ENCODE peak calls at places on chromosome 2, in six cellular contexts. U is GM12891, Z is K562, V is H1, H is GM12878, X is HepG2. P is an unnamed sample.
A peak's percentile ranks its signal among the peaks of the same experiment; 100 is the strongest.

GRCh38 chr2:162677476-162677875 is 161.1 kb downstream of the KCNH7 start:
- DNase-seq in Z (no peak), X (no peak), V (no peak), H (no peak), U (no peak), P (no peak)

GRCh38 chr2:101349893-101350662 is 37.2 kb downstream of the CREG2 start:
- DNase-seq in U (no peak), H (no peak), Z (no peak), X (peak; percentile 50), V (no peak), P (no peak)

GRCh38 chr2:10517351-10518043 is 69.4 kb upstream of the ODC1 start:
- DNase-seq in X (no peak), Z (no peak), V (no peak), H (no peak), U (no peak), P (no peak)

GRCh38 chr2:41879367-41879871 is 168.4 kb upstream of the PKDCC start:
- DNase-seq in Z (no peak), U (no peak), H (no peak), V (no peak), X (peak; percentile 16), P (no peak)

GRCh38 chr2:6771539-6772365 is 94.0 kb downstream of the CMPK2 start:
- DNase-seq in H (no peak), X (no peak), V (no peak), Z (no peak), U (no peak), P (no peak)

GRCh38 chr2:1234731-1235308 is 178.4 kb upstream of the TPO start:
- DNase-seq in H (no peak), Z (no peak), U (no peak), V (no peak), X (no peak), P (no peak)

GRCh38 chr2:112150447-112150846 is 12.3 kb downstream of the FBLN7 start:
- DNase-seq in H (no peak), Z (no peak), V (no peak), U (no peak), X (no peak), P (no peak)

GRCh38 chr2:74081030-74081429 is 66.7 kb downstream of the BOLA3 start:
- DNase-seq in U (no peak), Z (no peak), H (no peak), V (no peak), X (no peak), P (no peak)

GRCh38 chr2:235614900-235615712 is 121.3 kb downstream of the AGAP1 start:
- DNase-seq in H (no peak), U (no peak), X (peak; percentile 53), Z (no peak), V (no peak), P (no peak)

GRCh38 chr2:219737270-219737691 is 109.9 kb downstream of the SLC4A3 start:
- DNase-seq in H (no peak), U (no peak), V (no peak), X (no peak), Z (no peak), P (no peak)

GRCh38 chr2:233404227-233404626 is 49.9 kb downstream of the DGKD start:
- DNase-seq in H (no peak), U (no peak), X (peak; percentile 48), Z (peak; percentile 36), V (no peak), P (no peak)

GRCh38 chr2:118431188-118431562 is 342.9 kb downstream of the INSIG2 start:
- DNase-seq in Z (no peak), H (no peak), X (no peak), U (no peak), V (no peak), P (no peak)

GRCh38 chr2:112493858-112494648 is 12.1 kb downstream of the TTL start:
- DNase-seq in V (no peak), Z (peak; percentile 37), U (no peak), X (peak; percentile 29), H (no peak), P (no peak)

GRCh38 chr2:118521272-118521671 is 326.2 kb downstream of the EN1 start:
- DNase-seq in U (no peak), Z (no peak), X (no peak), V (no peak), H (no peak), P (no peak)

GRCh38 chr2:109321570-109321969 is 192.6 kb downstream of the SH3RF3 start:
- DNase-seq in Z (no peak), H (no peak), U (no peak), X (no peak), V (no peak), P (no peak)

GRCh38 chr2:1910562-1911256 is 166.4 kb upstream of the PXDN start:
- DNase-seq in H (no peak), Z (no peak), U (no peak), X (no peak), V (no peak), P (no peak)

GRCh38 chr2:109349555-109350430 is 220.8 kb downstream of the SH3RF3 start:
- DNase-seq in H (no peak), Z (no peak), X (no peak), V (no peak), U (no peak), P (no peak)

GRCh38 chr2:234433201-234433600 is 63.7 kb downstream of the ARL4C start:
- DNase-seq in H (no peak), Z (no peak), U (no peak), V (no peak), X (no peak), P (no peak)

GRCh38 chr2:105278654-105279053 is 37.1 kb downstream of the GPR45 start:
- DNase-seq in V (no peak), U (no peak), X (no peak), Z (no peak), H (no peak), P (no peak)

GRCh38 chr2:134367915-134368911 is 114.3 kb downstream of the MGAT5 start:
- DNase-seq in H (no peak), V (no peak), U (no peak), Z (no peak), X (peak; percentile 69), P (no peak)

GRCh38 chr2:145012214-145012670 is 492.3 kb upstream of the ZEB2 start:
- DNase-seq in U (no peak), V (no peak), X (no peak), Z (no peak), H (no peak), P (no peak)

DNA sequence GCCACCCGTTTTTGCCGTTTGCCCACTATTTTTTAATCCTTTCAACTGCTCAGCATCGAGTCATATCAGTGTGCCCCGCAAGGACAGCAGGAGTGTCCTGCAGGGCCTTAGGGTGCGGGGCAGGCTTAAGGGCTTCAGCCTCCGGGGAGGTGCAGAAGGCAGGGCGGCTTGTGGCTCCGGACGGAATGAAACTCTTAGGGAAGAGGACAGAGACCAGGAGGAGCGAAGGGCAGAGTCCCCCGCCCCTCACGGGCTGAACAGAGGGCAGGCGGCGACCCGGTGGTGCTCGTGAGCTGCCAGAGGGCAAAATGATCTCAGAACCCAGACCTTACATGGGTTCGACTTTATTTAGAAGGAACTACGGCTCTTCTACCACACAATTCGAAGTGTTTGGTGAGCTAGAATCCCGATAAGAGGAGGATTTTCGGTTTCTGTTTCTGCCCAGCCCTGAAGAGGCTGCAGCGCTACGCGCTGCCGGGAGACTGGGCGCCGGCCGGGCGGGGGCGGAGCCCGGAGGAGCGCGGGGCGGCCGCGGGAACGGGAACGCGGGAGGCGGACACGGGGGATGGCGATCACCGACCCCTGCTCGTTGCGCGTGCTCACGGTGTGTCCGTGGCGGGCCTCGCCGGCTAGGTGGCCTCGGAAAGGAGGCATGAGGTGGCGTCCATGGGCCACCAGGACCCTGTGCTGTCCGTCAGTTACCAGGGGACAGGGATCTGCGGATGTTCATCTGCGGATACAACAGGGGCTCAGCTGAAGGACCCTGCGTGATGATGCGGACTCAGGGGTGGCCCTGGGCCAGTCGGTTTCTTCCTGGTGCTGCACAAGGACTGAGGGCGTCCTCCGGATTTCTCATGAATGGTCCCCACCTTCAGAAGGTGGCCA is 4.3 kb upstream of the SP100 start:
- DNase-seq in V (no peak), H (no peak), X (peak; percentile 62), Z (peak; percentile 79), U (peak; percentile 63), P (peak; percentile 69)
- TF ChIP-seq POLR2A in V (no peak), H (peak; percentile 84), X (peak; percentile 89), Z (peak; percentile 64), U (peak; percentile 37), P (peak; percentile 70)

DNA sequence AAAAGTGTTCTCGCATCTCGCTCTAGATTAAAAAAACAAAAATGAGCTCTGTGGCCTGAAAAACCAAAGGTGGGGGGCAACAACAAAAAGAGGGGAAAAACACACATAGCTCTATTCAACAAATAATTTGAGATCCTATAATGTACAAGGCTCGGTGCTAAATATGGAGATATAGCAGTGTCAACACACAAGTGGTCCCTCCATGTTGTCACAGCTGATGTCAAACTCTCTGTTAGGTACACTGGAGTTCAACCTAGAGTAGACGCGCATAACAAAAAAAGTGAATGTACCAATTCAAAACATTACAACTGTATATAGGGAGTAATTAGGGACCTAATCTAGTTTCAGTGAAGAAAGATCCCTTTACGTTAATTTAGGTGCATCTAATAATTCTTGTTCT is 5.9 kb downstream of the NCL start:
- DNase-seq in X (no peak), V (no peak), H (no peak), U (no peak), Z (no peak), P (no peak)
- TF ChIP-seq POLR2AphosphoS5 in X (no peak), V (peak; percentile 64), H (no peak), U (no peak), Z (no peak), P (no peak)

DNA sequence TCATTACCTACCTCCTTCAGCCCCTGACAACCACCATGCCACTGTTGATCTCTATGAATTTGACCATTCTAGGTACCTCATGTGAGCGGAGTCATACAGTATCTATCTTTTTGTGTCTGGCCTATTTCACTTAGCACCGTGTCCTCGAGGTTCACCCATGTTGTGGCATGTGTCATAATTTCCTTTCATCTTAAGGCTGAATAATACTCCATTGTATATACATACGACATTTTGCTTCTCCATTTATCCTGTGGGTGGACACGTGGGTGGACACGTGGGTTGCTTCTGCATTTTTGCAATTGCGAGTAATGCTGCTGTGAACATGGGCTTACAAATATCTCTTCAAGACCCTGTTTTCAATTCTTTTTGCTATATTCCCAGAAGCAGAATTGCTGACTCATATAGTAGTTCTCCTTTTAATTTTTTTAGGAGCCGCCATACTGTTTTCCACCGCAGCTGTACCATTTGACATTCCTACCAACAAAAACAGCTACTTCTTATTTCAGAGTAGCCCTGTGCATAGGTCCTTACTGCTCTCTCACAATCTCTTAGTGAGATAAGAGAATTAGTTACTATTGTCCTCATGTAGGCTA is 243.6 kb upstream of the EPAS1 start:
- DNase-seq in X (no peak), Z (no peak), U (no peak), V (no peak), H (no peak), P (no peak)
- TF ChIP-seq TAF1 in X (no peak), Z (no peak), U (no peak), V (no peak), H (no peak), P (no peak)

DNA sequence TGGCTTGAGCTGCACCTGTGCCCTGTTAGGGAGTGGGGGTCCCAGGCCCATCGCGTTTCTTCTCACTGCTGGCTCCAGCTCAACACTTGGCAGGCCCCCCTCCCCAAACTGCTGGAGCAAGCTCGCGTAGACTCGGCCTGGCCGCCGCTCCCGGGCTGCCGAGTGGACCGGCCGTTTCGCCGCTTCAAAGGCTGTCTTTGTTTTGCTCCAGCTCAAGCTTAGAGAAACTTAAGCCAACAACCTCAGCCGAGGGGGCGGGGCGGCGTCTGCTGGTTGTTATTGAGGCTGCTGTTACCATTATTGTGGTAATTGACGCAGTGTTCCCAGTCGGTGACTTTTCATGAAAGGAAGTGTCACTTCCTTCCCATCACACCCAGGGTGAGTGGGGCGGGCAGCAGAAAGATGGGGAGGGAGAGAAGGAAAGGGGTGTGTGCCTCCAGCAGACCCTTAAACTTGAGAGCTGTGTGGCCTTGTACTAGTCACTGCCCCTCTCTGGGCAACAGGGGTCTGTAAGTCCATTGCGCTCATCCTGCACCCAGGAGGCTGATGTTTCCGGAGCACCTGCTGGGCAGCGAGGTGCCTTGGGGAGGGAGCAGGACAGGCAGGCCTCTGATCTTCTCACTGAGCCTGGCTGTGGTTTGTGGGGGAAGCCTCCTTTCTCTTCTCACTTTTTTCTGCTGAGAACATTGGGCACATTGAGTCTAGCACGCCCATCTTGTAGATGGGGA is 2.1 kb downstream of the ARID5A start:
- DNase-seq in Z (no peak), V (peak; percentile 76), X (peak; percentile 74), H (peak; percentile 31), U (no peak), P (no peak)
- TF ChIP-seq POLR2A in Z (no peak), V (no peak), X (no peak), H (peak; percentile 47), U (peak; percentile 5), P (no peak)